ENCODE peak calls at places on chromosome 11, in eight cellular contexts. B is body of pancreas; U is cardiac fibroblast; E is IMR-90; J is adrenal gland; W is CD8-positive, alpha-beta T cell; C is uterus; A is H9. N is an unnamed sample.

GRCh38 chr11:66936326-66936725 is 21.9 kb downstream of the PC start:
- DNase-seq in B (no peak), U (peak; percentile 85), E (peak; percentile 97), J (no peak), W (no peak), C (no peak), A (no peak), N (peak; percentile 96)

GRCh38 chr11:46413755-46414465 is 22.3 kb upstream of the CHRM4 start:
- DNase-seq in B (no peak), U (no peak), E (peak; percentile 10), J (no peak), W (no peak), C (no peak), A (no peak), N (no peak)

GRCh38 chr11:123519055-123519796 is 89.2 kb downstream of the GRAMD1B start:
- DNase-seq in B (no peak), U (peak; percentile 18), E (peak; percentile 27), J (peak; percentile 79), W (no peak), C (no peak), A (peak; percentile 46), N (no peak)

GRCh38 chr11:47488111-47488510 is 39.2 kb upstream of the RAPSN start:
- DNase-seq in B (no peak), U (no peak), E (no peak), J (no peak), W (no peak), C (no peak), A (no peak), N (no peak)

GRCh38 chr11:83724704-83725114 is 438.5 kb upstream of the CCDC90B start:
- DNase-seq in B (peak; percentile 84), U (peak; percentile 18), E (no peak), J (no peak), W (no peak), C (peak; percentile 36), A (peak; percentile 76), N (peak; percentile 11)

GRCh38 chr11:18765554-18765953 is 26.0 kb downstream of the PTPN5 start:
- DNase-seq in B (no peak), U (peak; percentile 14), E (peak; percentile 14), J (no peak), W (no peak), C (no peak), A (no peak), N (no peak)

GRCh38 chr11:113644605-113645004 is 61.5 kb downstream of the TMPRSS5 start:
- DNase-seq in B (no peak), U (peak; percentile 5), E (no peak), J (no peak), W (no peak), C (no peak), A (no peak), N (no peak)

GRCh38 chr11:80082386-80082785 is 641.6 kb upstream of the TENM4 start:
- DNase-seq in B (no peak), U (no peak), E (no peak), J (no peak), W (no peak), C (no peak), A (no peak), N (no peak)

GRCh38 chr11:1146311-1146864 is 11.4 kb upstream of the MUC5AC start:
- DNase-seq in B (no peak), U (no peak), E (no peak), J (no peak), W (no peak), C (no peak), A (no peak), N (no peak)

GRCh38 chr11:46249103-46249942 is 28.1 kb upstream of the CREB3L1 start:
- DNase-seq in B (no peak), U (peak; percentile 67), E (peak; percentile 67), J (no peak), W (no peak), C (no peak), A (no peak), N (no peak)

GRCh38 chr11:121930004-121930965 is 185.7 kb downstream of the BLID start:
- DNase-seq in B (no peak), U (peak; percentile 18), E (peak; percentile 13), J (no peak), W (no peak), C (no peak), A (no peak), N (no peak)

GRCh38 chr11:129373489-129373953 is 2.1 kb upstream of the BARX2 start:
- DNase-seq in B (no peak), U (no peak), E (no peak), J (no peak), W (no peak), C (no peak), A (no peak), N (no peak)

GRCh38 chr11:10304495-10305261 is at the start of gene ADM:
- DNase-seq in B (peak; percentile 88), U (peak; percentile 97), E (peak; percentile 93), J (peak; percentile 89), W (peak; percentile 55), C (peak; percentile 92), A (peak; percentile 88), N (peak; percentile 92)

GRCh38 chr11:10927533-10927932 is 69.7 kb upstream of the ZBED5 start:
- DNase-seq in B (no peak), U (no peak), E (no peak), J (no peak), W (no peak), C (no peak), A (no peak), N (no peak)

GRCh38 chr11:3683039-3683438 is 11.9 kb upstream of the CHRNA10 start:
- DNase-seq in B (no peak), U (no peak), E (no peak), J (no peak), W (no peak), C (no peak), A (no peak), N (no peak)
- TF ChIP-seq CTCF in B (no peak), U (no peak), E (no peak), J (no peak), W (no peak), C (no peak), A (peak; percentile 15), N (no peak)

GRCh38 chr11:64762916-64763803 is 3.4 kb upstream of the PYGM start:
- DNase-seq in B (no peak), U (peak; percentile 71), E (peak; percentile 79), J (peak; percentile 80), W (no peak), C (no peak), A (peak; percentile 77), N (no peak)

GRCh38 chr11:64763804-64764611 is 4.2 kb upstream of the PYGM start:
- DNase-seq in B (no peak), U (no peak), E (no peak), J (no peak), W (peak; percentile 85), C (no peak), A (no peak), N (no peak)

GRCh38 chr11:64760759-64761417 is 1.1 kb upstream of the PYGM start:
- DNase-seq in B (no peak), U (no peak), E (no peak), J (no peak), W (no peak), C (no peak), A (no peak), N (no peak)

GRCh38 chr11:64764753-64765152 is 5.0 kb upstream of the PYGM start:
- DNase-seq in B (no peak), U (no peak), E (no peak), J (no peak), W (no peak), C (no peak), A (no peak), N (no peak)

GRCh38 chr11:64762277-64762915 is 2.6 kb upstream of the PYGM start:
- DNase-seq in B (no peak), U (no peak), E (no peak), J (no peak), W (no peak), C (no peak), A (peak; percentile 72), N (no peak)
- TF ChIP-seq CTCF in B (no peak), U (no peak), E (no peak), J (no peak), W (no peak), C (no peak), A (no peak), N (no peak)

DNA sequence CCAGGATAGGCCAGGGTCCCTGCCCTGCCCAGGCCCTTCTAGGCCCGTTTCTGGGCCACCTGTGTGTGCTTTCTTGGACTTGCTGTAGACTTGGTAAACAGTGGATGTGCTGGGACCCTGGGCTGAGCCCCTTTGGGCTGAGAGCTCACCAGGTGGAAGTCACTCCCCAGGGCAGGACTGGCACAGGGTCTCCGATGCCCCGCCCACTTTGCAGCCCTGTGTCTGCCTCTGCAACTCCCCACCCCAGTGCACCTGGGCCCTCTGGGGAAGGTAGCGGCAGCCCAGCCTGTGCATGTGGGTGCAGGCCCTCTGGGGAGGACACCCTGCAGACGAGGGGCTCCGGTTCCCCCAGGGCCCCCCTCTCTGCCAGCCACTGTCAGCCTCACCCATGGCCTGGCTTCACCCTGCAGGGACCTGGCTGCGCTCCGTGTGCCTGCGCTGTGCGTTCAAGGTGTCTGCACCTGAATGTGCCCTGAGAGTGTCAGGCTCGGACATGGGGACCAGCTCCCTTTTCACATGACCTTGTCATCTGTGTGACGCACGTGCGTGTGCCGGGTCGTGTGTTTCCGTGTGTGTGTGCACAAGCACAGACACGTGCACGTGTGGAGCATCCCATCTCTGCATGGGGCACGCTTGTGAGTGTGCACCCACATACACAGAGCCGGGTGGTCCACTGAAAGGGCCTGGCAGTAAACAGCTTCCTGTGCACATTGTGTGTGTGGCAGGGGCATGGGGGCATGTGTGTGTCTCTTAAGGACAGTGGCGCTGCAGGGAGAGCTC is 118.5 kb downstream of the KCNQ1OT1 start:
- DNase-seq in B (peak; percentile 1), U (no peak), E (no peak), J (peak; percentile 19), W (peak; percentile 45), C (no peak), A (peak; percentile 25), N (no peak)
- TF ChIP-seq CTCF in B (no peak), U (no peak), E (no peak), J (no peak), W (no peak), C (no peak), A (no peak), N (no peak)

GRCh38 chr11:125428486-125429173 is 67.4 kb downstream of the FEZ1 start:
- DNase-seq in B (no peak), U (no peak), E (no peak), J (no peak), W (no peak), C (no peak), A (no peak), N (no peak)
- TF ChIP-seq CTCF in B (no peak), U (no peak), E (no peak), J (no peak), W (no peak), C (no peak), A (peak; percentile 35), N (no peak)

DNA sequence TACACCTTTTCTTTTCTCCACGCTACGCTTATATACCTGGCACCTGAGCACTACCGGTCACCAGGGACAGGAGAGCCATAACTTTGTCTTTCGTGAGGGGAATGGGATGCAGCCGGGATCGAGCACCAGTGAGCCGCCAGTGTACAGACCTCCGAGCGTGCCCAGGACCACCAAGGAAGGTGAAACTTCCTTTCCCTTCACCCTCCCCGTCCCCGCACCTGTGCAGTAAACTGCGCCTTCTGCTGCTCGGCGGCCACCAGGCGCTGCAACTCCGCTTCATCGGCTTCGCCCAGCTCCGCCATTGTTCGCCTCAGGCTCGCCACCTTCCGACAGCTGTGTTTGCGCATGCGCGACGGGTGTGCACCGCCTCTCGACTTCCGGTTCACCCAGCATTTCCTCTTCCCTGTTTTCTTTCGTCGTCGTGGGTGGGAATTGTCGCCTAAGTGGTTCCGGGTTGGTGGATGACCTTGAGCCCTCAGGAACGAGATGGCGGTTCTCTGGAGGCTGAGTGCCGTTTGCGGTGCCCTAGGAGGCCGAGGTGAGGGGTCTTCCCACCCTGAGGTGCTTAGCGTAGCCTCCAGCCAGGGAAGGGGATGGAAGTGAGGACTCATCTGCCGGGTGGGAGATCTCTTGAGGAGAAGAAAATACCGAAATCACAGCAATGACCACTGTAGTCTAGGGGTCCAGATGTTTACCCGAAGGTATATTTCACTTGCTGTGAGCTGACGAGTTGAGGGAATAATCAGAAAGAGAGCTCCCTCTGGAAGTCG is at the start of the genes SDHD and TIMM8B:
- DNase-seq in B (peak; percentile 97), U (peak; percentile 98), E (peak; percentile 96), J (peak; percentile 98), W (peak; percentile 96), C (peak; percentile 96), A (peak; percentile 95), N (peak; percentile 99)
- TF ChIP-seq CTCF in B (peak; percentile 45), U (peak; percentile 48), E (peak; percentile 44), J (peak; percentile 52), W (no peak), C (peak; percentile 47), A (peak; percentile 33), N (peak; percentile 21)

N was measured in MCF 10A.